ENCODE peak calls at places on chromosomes 3 and 15, in four cellular contexts. W is cardiac muscle cell; G is uterus; T is CD4-positive, alpha-beta memory T cell. M is an unnamed sample. For H3K9me3, the result is how much of the 10 kb centered on the place peaks cover.

GRCh38 chr3:156677120-156677479 is 2.7 kb downstream of the TIPARP start:
- DNase-seq in W (no peak), G (no peak), T (peak), M (no peak)

GRCh38 chr15:41971893-41972340 is 440 bp downstream of the EHD4 start:
- DNase-seq in W (peak), G (peak), T (no peak), M (no peak)

GRCh38 chr3:58043933-58044332 is 35.7 kb downstream of the FLNB start:
- DNase-seq in W (no peak), G (no peak), T (no peak), M (no peak)

GRCh38 chr3:194469977-194470376 is 16.8 kb downstream of the ATP13A3 start:
- DNase-seq in W (no peak), G (no peak), T (no peak), M (no peak)

GRCh38 chr15:42157381-42157780 is 945 bp upstream of the PLA2G4F start:
- DNase-seq in W (no peak), G (no peak), T (no peak), M (no peak)

GRCh38 chr15:94387854-94388441 is 156.6 kb downstream of the MCTP2 start:
- DNase-seq in W (no peak), G (no peak), T (no peak), M (no peak)

GRCh38 chr3:150344079-150344478 is 64.0 kb upstream of the TSC22D2 start:
- DNase-seq in W (no peak), G (no peak), T (no peak), M (no peak)

GRCh38 chr3:79685108-79685507 is 82.7 kb downstream of the ROBO1 start:
- DNase-seq in W (no peak), G (no peak), T (no peak), M (no peak)

DNA sequence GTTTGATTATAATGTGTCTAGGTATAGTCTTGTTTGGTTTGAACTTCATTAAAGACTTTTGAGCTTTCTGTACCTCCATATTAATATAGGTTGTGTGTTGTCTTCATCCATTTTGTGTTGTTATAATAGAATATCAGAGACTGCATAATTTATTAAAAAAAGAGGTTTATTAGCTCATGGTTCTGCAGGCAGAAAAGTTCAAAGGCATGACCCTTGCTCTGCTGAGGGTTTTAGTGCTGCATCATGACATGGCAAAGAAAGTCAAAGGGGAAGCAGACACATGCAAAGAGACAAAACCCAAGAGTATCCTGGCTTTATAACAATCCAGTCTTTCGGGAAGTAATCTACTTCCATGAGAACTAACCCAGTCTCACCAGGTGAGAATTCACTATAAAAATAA is 358.2 kb downstream of the EDEM1 start:
- DNase-seq in W (no peak), G (no peak), T (no peak), M (no peak)
- H3K9me3 ChIP-seq in W (under half), G (under half), T (under half), M (under half)

DNA sequence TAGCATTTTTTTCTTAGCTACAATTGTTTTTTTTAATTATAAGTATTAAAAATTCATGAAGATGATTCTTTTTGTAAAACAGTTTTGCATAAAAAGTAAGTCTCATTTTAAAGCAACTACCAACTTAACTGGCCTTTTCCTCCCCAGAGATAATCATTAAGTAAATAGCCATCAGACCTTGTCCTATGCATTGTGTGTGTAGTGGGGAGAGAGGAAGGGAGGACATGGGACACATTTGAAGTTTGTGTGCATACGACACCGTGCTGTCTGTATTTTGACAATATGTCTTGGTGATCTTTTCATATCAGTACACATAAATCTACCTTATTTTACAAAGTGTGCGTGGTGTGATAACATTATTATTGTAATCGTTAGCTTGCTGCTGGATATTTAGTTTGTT is 8.1 kb downstream of the SNRPN start:
- DNase-seq in W (no peak), G (no peak), T (no peak), M (no peak)
- H3K9me3 ChIP-seq in W (under half), G (under half), T (under half), M (under half)

GRCh38 chr3:15436246-15436645 is 8.8 kb downstream of the EAF1 start:
- DNase-seq in W (no peak), G (no peak), T (no peak), M (no peak)
- H3K9me3 ChIP-seq in W (under half), G (under half), T (under half), M (under half)

DNA sequence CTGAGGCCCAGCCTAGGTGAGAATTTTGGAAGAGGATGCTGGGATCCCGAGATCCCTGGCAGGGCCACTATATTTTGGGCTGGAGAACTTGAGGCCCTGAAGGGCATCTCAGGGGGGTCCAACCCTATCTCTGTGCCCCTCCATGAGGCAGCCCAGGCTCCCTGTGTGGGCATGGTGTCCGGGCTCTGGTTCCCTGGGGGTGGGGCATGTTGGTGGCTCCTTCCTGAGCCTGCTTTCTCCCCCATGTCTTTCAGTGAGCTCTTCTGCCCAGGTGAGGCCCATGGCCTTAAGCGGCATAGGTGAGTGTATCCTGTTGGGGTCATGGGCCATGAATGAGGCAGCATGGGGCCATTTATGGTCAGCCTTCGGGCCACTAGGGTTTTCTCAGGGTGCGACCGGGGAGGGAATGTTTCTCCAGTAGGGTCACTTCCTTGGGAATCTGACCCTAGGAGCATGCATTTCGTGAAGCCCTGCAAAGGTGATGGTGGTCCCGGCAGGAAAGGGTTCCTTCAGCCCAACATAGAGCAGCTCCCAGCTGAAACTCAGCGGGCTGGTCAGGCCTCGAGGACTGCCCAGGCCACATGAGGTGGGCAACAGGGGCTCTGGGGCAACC is 191.3 kb downstream of the UBE3A start:
- DNase-seq in W (no peak), G (peak), T (no peak), M (no peak)
- H3K9me3 ChIP-seq in W (under half), G (under half), T (under half), M (under half)

DNA sequence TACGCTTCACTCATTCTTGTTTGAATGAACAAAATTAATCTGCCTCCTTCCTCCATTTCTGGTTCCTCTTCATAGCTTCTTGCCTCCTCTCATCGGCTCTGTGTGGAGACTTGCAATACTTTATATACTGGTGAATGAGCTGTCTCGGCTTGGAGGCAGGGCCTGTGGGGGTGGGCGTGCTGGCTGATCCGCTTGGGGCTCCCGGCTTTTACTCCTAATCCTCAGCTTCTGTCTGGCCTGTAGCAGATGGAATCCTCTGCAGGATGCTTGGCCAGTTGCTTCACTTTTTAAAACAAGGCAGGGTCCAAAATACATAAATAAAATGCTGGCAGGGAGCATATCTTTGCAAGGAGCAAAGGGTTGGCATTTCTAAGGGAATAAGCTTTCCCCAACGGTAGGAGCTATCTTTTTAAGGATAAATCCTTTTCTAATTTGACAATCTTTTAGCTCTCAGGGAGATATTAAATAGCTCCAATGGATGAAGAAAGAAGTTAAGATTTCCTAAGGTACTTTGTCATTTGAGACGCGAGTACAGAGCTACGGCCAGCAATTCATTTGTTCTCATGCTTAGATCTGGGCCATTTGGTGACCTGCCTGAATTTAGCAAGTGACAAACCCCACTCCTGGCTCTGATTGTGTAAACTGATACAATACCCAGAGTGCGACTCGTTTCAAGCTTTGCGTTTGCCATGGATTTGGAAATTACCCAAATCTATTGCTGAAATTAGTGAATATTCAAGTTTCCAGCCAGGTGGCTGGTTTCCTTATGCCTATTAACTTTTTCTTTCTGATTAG is 18.9 kb downstream of the SV2B start:
- DNase-seq in W (no peak), G (no peak), T (no peak), M (no peak)
- H3K9me3 ChIP-seq in W (under half), G (under half), T (under half), M (under half)

M was measured in T-helper 17 cell.